ENCODE peak calls at places on chromosomes 6 and 20, in nine cellular contexts. One of them, this sample, is unnamed.

GRCh38 chr20:63264519-63264918 is 8.1 kb upstream of the ARFGAP1 start:
- DNase-seq in HCT116: no peak
- DNase-seq in ovary: no peak
- DNase-seq in transverse colon: no peak
- DNase-seq in sigmoid colon: no peak
- DNase-seq in body of pancreas: no peak
- DNase-seq in GM12878: no peak
- DNase-seq in testis: no peak
- DNase-seq in suprapubic skin: no peak
- DNase-seq in this sample: no peak

GRCh38 chr6:125014157-125014957 is 52.1 kb downstream of the RNF217 start:
- DNase-seq in HCT116: no peak
- DNase-seq in ovary: no peak
- DNase-seq in transverse colon: no peak
- DNase-seq in sigmoid colon: no peak
- DNase-seq in body of pancreas: no peak
- DNase-seq in GM12878: no peak
- DNase-seq in testis: no peak
- DNase-seq in suprapubic skin: no peak
- DNase-seq in this sample: no peak

GRCh38 chr6:121389419-121389818 is 46.0 kb upstream of the GJA1 start:
- DNase-seq in HCT116: no peak
- DNase-seq in ovary: no peak
- DNase-seq in transverse colon: no peak
- DNase-seq in sigmoid colon: no peak
- DNase-seq in body of pancreas: no peak
- DNase-seq in GM12878: no peak
- DNase-seq in testis: no peak
- DNase-seq in suprapubic skin: no peak
- DNase-seq in this sample: no peak

GRCh38 chr20:49987868-49988690 is 5.3 kb downstream of the SNAI1 start:
- DNase-seq in HCT116: no peak
- DNase-seq in ovary: no peak
- DNase-seq in transverse colon: no peak
- DNase-seq in sigmoid colon: no peak
- DNase-seq in body of pancreas: no peak
- DNase-seq in GM12878: no peak
- DNase-seq in testis: no peak
- DNase-seq in suprapubic skin: no peak
- DNase-seq in this sample: no peak

GRCh38 chr20:1326031-1326930 is 2.7 kb downstream of the SDCBP2 start:
- DNase-seq in HCT116: no peak
- DNase-seq in ovary: peak; percentile 60
- DNase-seq in transverse colon: peak; percentile 33
- DNase-seq in sigmoid colon: peak; percentile 73
- DNase-seq in body of pancreas: peak; percentile 26
- DNase-seq in GM12878: no peak
- DNase-seq in testis: peak; percentile 49
- DNase-seq in suprapubic skin: peak; percentile 74
- DNase-seq in this sample: peak; percentile 45

GRCh38 chr20:48626226-48626937 is 201.4 kb downstream of the PREX1 start:
- DNase-seq in HCT116: no peak
- DNase-seq in ovary: peak; percentile 42
- DNase-seq in transverse colon: no peak
- DNase-seq in sigmoid colon: no peak
- DNase-seq in body of pancreas: no peak
- DNase-seq in GM12878: no peak
- DNase-seq in testis: no peak
- DNase-seq in suprapubic skin: no peak
- DNase-seq in this sample: no peak

GRCh38 chr20:43751167-43752050 is 24.6 kb upstream of the GTSF1L start:
- DNase-seq in HCT116: no peak
- DNase-seq in ovary: no peak
- DNase-seq in transverse colon: peak; percentile 50
- DNase-seq in sigmoid colon: no peak
- DNase-seq in body of pancreas: no peak
- DNase-seq in GM12878: peak; percentile 99
- DNase-seq in testis: no peak
- DNase-seq in suprapubic skin: no peak
- DNase-seq in this sample: no peak

GRCh38 chr6:31114970-31115849 is 610 bp downstream of the PSORS1C1 start:
- DNase-seq in HCT116: peak; percentile 58
- DNase-seq in ovary: no peak
- DNase-seq in transverse colon: no peak
- DNase-seq in sigmoid colon: no peak
- DNase-seq in body of pancreas: no peak
- DNase-seq in GM12878: no peak
- DNase-seq in testis: no peak
- DNase-seq in suprapubic skin: no peak
- DNase-seq in this sample: no peak

GRCh38 chr6:42396720-42397119 is 55.0 kb downstream of the TRERF1 start:
- DNase-seq in HCT116: no peak
- DNase-seq in ovary: no peak
- DNase-seq in transverse colon: no peak
- DNase-seq in sigmoid colon: no peak
- DNase-seq in body of pancreas: no peak
- DNase-seq in GM12878: no peak
- DNase-seq in testis: no peak
- DNase-seq in suprapubic skin: peak; percentile 24
- DNase-seq in this sample: no peak

GRCh38 chr6:115613488-115613887 is 447.2 kb downstream of the FRK start:
- DNase-seq in HCT116: no peak
- DNase-seq in ovary: no peak
- DNase-seq in transverse colon: no peak
- DNase-seq in sigmoid colon: no peak
- DNase-seq in body of pancreas: no peak
- DNase-seq in GM12878: no peak
- DNase-seq in testis: no peak
- DNase-seq in suprapubic skin: no peak
- DNase-seq in this sample: no peak

GRCh38 chr6:115610646-115611045 is 450.0 kb downstream of the FRK start:
- DNase-seq in HCT116: no peak
- DNase-seq in ovary: no peak
- DNase-seq in transverse colon: no peak
- DNase-seq in sigmoid colon: no peak
- DNase-seq in body of pancreas: no peak
- DNase-seq in GM12878: no peak
- DNase-seq in testis: no peak
- DNase-seq in suprapubic skin: no peak
- DNase-seq in this sample: no peak

GRCh38 chr6:115612796-115613479 is 447.8 kb downstream of the FRK start:
- DNase-seq in HCT116: no peak
- DNase-seq in ovary: no peak
- DNase-seq in transverse colon: no peak
- DNase-seq in sigmoid colon: no peak
- DNase-seq in body of pancreas: no peak
- DNase-seq in GM12878: no peak
- DNase-seq in testis: no peak
- DNase-seq in suprapubic skin: no peak
- DNase-seq in this sample: no peak

DNA sequence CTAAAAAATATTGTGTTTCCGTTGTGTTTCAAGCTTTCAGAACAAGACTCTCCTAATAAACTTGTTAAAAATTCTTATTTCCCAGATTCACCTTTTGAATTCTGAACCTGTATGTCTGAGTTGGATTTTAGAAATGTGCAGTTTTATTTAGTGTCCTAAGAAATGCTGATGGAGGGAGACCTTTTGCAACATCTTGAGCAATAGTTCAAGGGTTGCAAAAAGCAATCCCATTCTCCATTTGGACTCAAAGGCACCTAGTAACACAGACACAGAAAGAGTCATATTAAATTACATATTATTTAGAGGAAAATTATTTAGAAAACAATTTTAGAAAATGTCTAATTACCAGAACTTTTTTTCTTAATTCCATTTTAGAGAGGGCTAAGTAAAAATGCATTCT is 448.5 kb downstream of the FRK start:
- DNase-seq in HCT116: no peak
- DNase-seq in ovary: no peak
- DNase-seq in transverse colon: no peak
- DNase-seq in sigmoid colon: no peak
- DNase-seq in body of pancreas: no peak
- DNase-seq in GM12878: no peak
- DNase-seq in testis: no peak
- DNase-seq in suprapubic skin: no peak
- DNase-seq in this sample: no peak
- TF ChIP-seq POLR2A in HCT116: no peak
- TF ChIP-seq POLR2A in ovary: no peak
- TF ChIP-seq POLR2A in transverse colon: no peak
- TF ChIP-seq POLR2A in sigmoid colon: no peak
- TF ChIP-seq POLR2A in body of pancreas: no peak
- TF ChIP-seq POLR2A in GM12878: no peak
- TF ChIP-seq POLR2A in testis: no peak
- TF ChIP-seq POLR2A in suprapubic skin: no peak
- TF ChIP-seq POLR2A in this sample: no peak

GRCh38 chr6:21111399-21111725 is 482.2 kb upstream of the SOX4 start:
- DNase-seq in HCT116: peak; percentile 21
- DNase-seq in ovary: no peak
- DNase-seq in transverse colon: no peak
- DNase-seq in sigmoid colon: no peak
- DNase-seq in body of pancreas: no peak
- DNase-seq in GM12878: no peak
- DNase-seq in testis: no peak
- DNase-seq in suprapubic skin: no peak
- DNase-seq in this sample: no peak

GRCh38 chr6:21104288-21104687 is 489.3 kb upstream of the SOX4 start:
- DNase-seq in HCT116: no peak
- DNase-seq in ovary: no peak
- DNase-seq in transverse colon: no peak
- DNase-seq in sigmoid colon: no peak
- DNase-seq in body of pancreas: no peak
- DNase-seq in GM12878: no peak
- DNase-seq in testis: no peak
- DNase-seq in suprapubic skin: no peak
- DNase-seq in this sample: no peak

GRCh38 chr6:21109421-21110178 is 484.0 kb upstream of the SOX4 start:
- DNase-seq in HCT116: peak; percentile 90
- DNase-seq in ovary: no peak
- DNase-seq in transverse colon: no peak
- DNase-seq in sigmoid colon: no peak
- DNase-seq in body of pancreas: no peak
- DNase-seq in GM12878: peak; percentile 19
- DNase-seq in testis: no peak
- DNase-seq in suprapubic skin: no peak
- DNase-seq in this sample: no peak

GRCh38 chr6:21110684-21111398 is 482.7 kb upstream of the SOX4 start:
- DNase-seq in HCT116: no peak
- DNase-seq in ovary: no peak
- DNase-seq in transverse colon: no peak
- DNase-seq in sigmoid colon: no peak
- DNase-seq in body of pancreas: no peak
- DNase-seq in GM12878: no peak
- DNase-seq in testis: no peak
- DNase-seq in suprapubic skin: no peak
- DNase-seq in this sample: no peak

GRCh38 chr6:21107796-21108195 is 485.8 kb upstream of the SOX4 start:
- DNase-seq in HCT116: no peak
- DNase-seq in ovary: no peak
- DNase-seq in transverse colon: no peak
- DNase-seq in sigmoid colon: no peak
- DNase-seq in body of pancreas: no peak
- DNase-seq in GM12878: no peak
- DNase-seq in testis: no peak
- DNase-seq in suprapubic skin: no peak
- DNase-seq in this sample: no peak
- H3K4me1 ChIP-seq in HCT116: peaks cover 64% of the 10 kb centered on the region
- H3K4me1 ChIP-seq in ovary: peaks cover 7% of the 10 kb centered on the region
- H3K4me1 ChIP-seq in transverse colon: no peaks in the 10 kb centered on the region
- H3K4me1 ChIP-seq in sigmoid colon: peaks cover 13% of the 10 kb centered on the region
- H3K4me1 ChIP-seq in body of pancreas: peaks cover 31% of the 10 kb centered on the region
- H3K4me1 ChIP-seq in GM12878: no peaks in the 10 kb centered on the region
- H3K4me1 ChIP-seq in testis: peaks cover 19% of the 10 kb centered on the region
- H3K4me1 ChIP-seq in suprapubic skin: peaks cover 28% of the 10 kb centered on the region
- H3K4me1 ChIP-seq in this sample: no peaks in the 10 kb centered on the region

GRCh38 chr6:160349837-160350236 is 1.7 kb downstream of the SLC22A3 start:
- DNase-seq in HCT116: no peak
- DNase-seq in ovary: no peak
- DNase-seq in transverse colon: peak; percentile 41
- DNase-seq in sigmoid colon: no peak
- DNase-seq in body of pancreas: no peak
- DNase-seq in GM12878: no peak
- DNase-seq in testis: no peak
- DNase-seq in suprapubic skin: no peak
- DNase-seq in this sample: no peak

GRCh38 chr6:160344281-160344680 is 3.9 kb upstream of the SLC22A3 start:
- DNase-seq in HCT116: no peak
- DNase-seq in ovary: no peak
- DNase-seq in transverse colon: no peak
- DNase-seq in sigmoid colon: no peak
- DNase-seq in body of pancreas: no peak
- DNase-seq in GM12878: no peak
- DNase-seq in testis: no peak
- DNase-seq in suprapubic skin: no peak
- DNase-seq in this sample: no peak

GRCh38 chr6:160348552-160349441 is 619 bp downstream of the SLC22A3 start:
- DNase-seq in HCT116: no peak
- DNase-seq in ovary: peak; percentile 53
- DNase-seq in transverse colon: peak; percentile 52
- DNase-seq in sigmoid colon: no peak
- DNase-seq in body of pancreas: peak; percentile 29
- DNase-seq in GM12878: no peak
- DNase-seq in testis: peak; percentile 32
- DNase-seq in suprapubic skin: no peak
- DNase-seq in this sample: peak; percentile 45

GRCh38 chr6:160347259-160348208 is 644 bp upstream of the SLC22A3 start:
- DNase-seq in HCT116: no peak
- DNase-seq in ovary: no peak
- DNase-seq in transverse colon: peak; percentile 41
- DNase-seq in sigmoid colon: no peak
- DNase-seq in body of pancreas: no peak
- DNase-seq in GM12878: no peak
- DNase-seq in testis: no peak
- DNase-seq in suprapubic skin: no peak
- DNase-seq in this sample: no peak

DNA sequence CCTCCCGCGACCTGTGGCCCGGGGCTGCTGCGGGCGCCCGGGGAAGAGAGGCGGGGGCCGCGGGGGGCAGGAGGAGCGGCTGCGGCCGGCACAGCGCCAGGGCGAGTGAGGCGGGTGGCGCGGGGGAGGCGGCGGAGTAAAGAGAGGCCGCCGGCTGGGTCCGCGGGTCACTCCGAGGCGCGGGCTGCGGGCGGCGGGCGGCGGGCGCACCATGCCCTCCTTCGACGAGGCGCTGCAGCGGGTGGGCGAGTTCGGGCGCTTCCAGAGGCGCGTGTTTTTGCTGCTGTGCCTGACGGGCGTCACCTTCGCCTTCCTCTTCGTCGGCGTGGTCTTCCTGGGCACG is at the start of gene SLC22A3:
- DNase-seq in HCT116: no peak
- DNase-seq in ovary: peak; percentile 70
- DNase-seq in transverse colon: peak; percentile 54
- DNase-seq in sigmoid colon: peak; percentile 77
- DNase-seq in body of pancreas: peak; percentile 52
- DNase-seq in GM12878: no peak
- DNase-seq in testis: peak; percentile 61
- DNase-seq in suprapubic skin: no peak
- DNase-seq in this sample: peak; percentile 62
- TF ChIP-seq POLR2A in HCT116: no peak
- TF ChIP-seq POLR2A in ovary: peak; percentile 37
- TF ChIP-seq POLR2A in transverse colon: no peak
- TF ChIP-seq POLR2A in sigmoid colon: no peak
- TF ChIP-seq POLR2A in body of pancreas: no peak
- TF ChIP-seq POLR2A in GM12878: no peak
- TF ChIP-seq POLR2A in testis: no peak
- TF ChIP-seq POLR2A in suprapubic skin: no peak
- TF ChIP-seq POLR2A in this sample: no peak

GRCh38 chr20:58399926-58400325 is 10.9 kb downstream of the VAPB start:
- DNase-seq in HCT116: no peak
- DNase-seq in ovary: no peak
- DNase-seq in transverse colon: no peak
- DNase-seq in sigmoid colon: no peak
- DNase-seq in body of pancreas: no peak
- DNase-seq in GM12878: no peak
- DNase-seq in testis: no peak
- DNase-seq in suprapubic skin: no peak
- DNase-seq in this sample: no peak
- H3K4me1 ChIP-seq in HCT116: no peaks in the 10 kb centered on the region
- H3K4me1 ChIP-seq in ovary: peaks cover 11% of the 10 kb centered on the region
- H3K4me1 ChIP-seq in transverse colon: peaks cover 6% of the 10 kb centered on the region
- H3K4me1 ChIP-seq in sigmoid colon: peaks cover 47% of the 10 kb centered on the region
- H3K4me1 ChIP-seq in body of pancreas: peaks cover 17% of the 10 kb centered on the region
- H3K4me1 ChIP-seq in GM12878: peaks cover 47% of the 10 kb centered on the region
- H3K4me1 ChIP-seq in testis: peaks cover 6% of the 10 kb centered on the region
- H3K4me1 ChIP-seq in suprapubic skin: peaks cover 24% of the 10 kb centered on the region
- H3K4me1 ChIP-seq in this sample: no peaks in the 10 kb centered on the region